ENCODE peak calls at places on chromosomes 4 and X, in nine cellular contexts. One of them, this sample, is unnamed.

GRCh38 chr4:140595065-140595464 is 26.3 kb upstream of the UCP1 start:
- DNase-seq in heart left ventricle: no peak
- DNase-seq in tibial nerve: no peak
- DNase-seq in ovary: no peak
- DNase-seq in A549: peak
- DNase-seq in lower leg skin: no peak
- DNase-seq in transverse colon: peak
- DNase-seq in right lobe of liver: no peak
- DNase-seq in endothelial cell of umbilical vein: peak
- DNase-seq in this sample: no peak

GRCh38 chrX:48025561-48025960 is 18.8 kb downstream of the SPACA5 start:
- DNase-seq in transverse colon: peak
- DNase-seq in tibial nerve: no peak
- DNase-seq in heart left ventricle: no peak
- DNase-seq in A549: peak
- DNase-seq in endothelial cell of umbilical vein: peak
- DNase-seq in lower leg skin: peak
- DNase-seq in ovary: no peak
- DNase-seq in right lobe of liver: no peak
- DNase-seq in this sample: peak

GRCh38 chr4:4426511-4427477 is 39.9 kb downstream of the NSG1 start:
- DNase-seq in right lobe of liver: no peak
- DNase-seq in lower leg skin: no peak
- DNase-seq in A549: no peak
- DNase-seq in transverse colon: no peak
- DNase-seq in heart left ventricle: no peak
- DNase-seq in tibial nerve: no peak
- DNase-seq in ovary: no peak
- DNase-seq in endothelial cell of umbilical vein: no peak
- DNase-seq in this sample: no peak

GRCh38 chrX:40952855-40953254 is 132.4 kb upstream of the USP9X start:
- DNase-seq in transverse colon: no peak
- DNase-seq in endothelial cell of umbilical vein: peak
- DNase-seq in lower leg skin: no peak
- DNase-seq in A549: no peak
- DNase-seq in ovary: no peak
- DNase-seq in right lobe of liver: no peak
- DNase-seq in heart left ventricle: no peak
- DNase-seq in tibial nerve: no peak
- DNase-seq in this sample: peak

GRCh38 chr4:8341691-8342090 is 72.1 kb downstream of the HTRA3 start:
- DNase-seq in ovary: peak
- DNase-seq in transverse colon: no peak
- DNase-seq in heart left ventricle: peak
- DNase-seq in endothelial cell of umbilical vein: no peak
- DNase-seq in A549: no peak
- DNase-seq in tibial nerve: no peak
- DNase-seq in lower leg skin: no peak
- DNase-seq in right lobe of liver: no peak
- DNase-seq in this sample: no peak

GRCh38 chrX:19174401-19175025 is 52.2 kb upstream of the ADGRG2 start:
- DNase-seq in tibial nerve: peak
- DNase-seq in endothelial cell of umbilical vein: peak
- DNase-seq in heart left ventricle: no peak
- DNase-seq in transverse colon: no peak
- DNase-seq in ovary: no peak
- DNase-seq in lower leg skin: no peak
- DNase-seq in right lobe of liver: no peak
- DNase-seq in A549: peak
- DNase-seq in this sample: no peak

GRCh38 chrX:45011597-45011996 is 138.6 kb downstream of the KDM6A start:
- DNase-seq in heart left ventricle: no peak
- DNase-seq in right lobe of liver: no peak
- DNase-seq in endothelial cell of umbilical vein: no peak
- DNase-seq in A549: no peak
- DNase-seq in ovary: no peak
- DNase-seq in tibial nerve: no peak
- DNase-seq in lower leg skin: no peak
- DNase-seq in transverse colon: no peak
- DNase-seq in this sample: no peak

GRCh38 chr4:186889876-186890643 is 166.4 kb upstream of the FAT1 start:
- DNase-seq in heart left ventricle: no peak
- DNase-seq in ovary: no peak
- DNase-seq in lower leg skin: no peak
- DNase-seq in transverse colon: no peak
- DNase-seq in endothelial cell of umbilical vein: no peak
- DNase-seq in tibial nerve: no peak
- DNase-seq in A549: no peak
- DNase-seq in right lobe of liver: no peak
- DNase-seq in this sample: no peak

GRCh38 chr4:28006021-28006420 is 1145.4 kb downstream of the STIM2 start:
- DNase-seq in endothelial cell of umbilical vein: no peak
- DNase-seq in right lobe of liver: no peak
- DNase-seq in transverse colon: no peak
- DNase-seq in A549: no peak
- DNase-seq in heart left ventricle: no peak
- DNase-seq in ovary: no peak
- DNase-seq in tibial nerve: no peak
- DNase-seq in lower leg skin: no peak
- DNase-seq in this sample: no peak

GRCh38 chr4:53507671-53508286 is 83.5 kb downstream of the LNX1 start:
- DNase-seq in lower leg skin: no peak
- DNase-seq in right lobe of liver: peak
- DNase-seq in ovary: no peak
- DNase-seq in tibial nerve: peak
- DNase-seq in transverse colon: no peak
- DNase-seq in endothelial cell of umbilical vein: peak
- DNase-seq in A549: no peak
- DNase-seq in heart left ventricle: peak
- DNase-seq in this sample: no peak

GRCh38 chr4:170089743-170090666 is at the start of gene AADAT:
- DNase-seq in endothelial cell of umbilical vein: peak
- DNase-seq in right lobe of liver: peak
- DNase-seq in ovary: peak
- DNase-seq in heart left ventricle: peak
- DNase-seq in A549: peak
- DNase-seq in tibial nerve: peak
- DNase-seq in lower leg skin: peak
- DNase-seq in transverse colon: peak
- DNase-seq in this sample: peak

GRCh38 chr4:173135241-173135847 is 33.3 kb upstream of the GALNT7 start:
- DNase-seq in lower leg skin: no peak
- DNase-seq in right lobe of liver: no peak
- DNase-seq in endothelial cell of umbilical vein: no peak
- DNase-seq in transverse colon: no peak
- DNase-seq in ovary: no peak
- DNase-seq in tibial nerve: no peak
- DNase-seq in A549: peak
- DNase-seq in heart left ventricle: no peak
- DNase-seq in this sample: peak

GRCh38 chrX:83469551-83469950 is 38.5 kb upstream of the POU3F4 start:
- DNase-seq in endothelial cell of umbilical vein: no peak
- DNase-seq in ovary: no peak
- DNase-seq in right lobe of liver: peak
- DNase-seq in lower leg skin: no peak
- DNase-seq in A549: peak
- DNase-seq in transverse colon: peak
- DNase-seq in tibial nerve: no peak
- DNase-seq in heart left ventricle: no peak
- DNase-seq in this sample: peak
- TF ChIP-seq CTCF in endothelial cell of umbilical vein: no peak
- TF ChIP-seq CTCF in ovary: no peak
- TF ChIP-seq CTCF in right lobe of liver: peak
- TF ChIP-seq CTCF in lower leg skin: no peak
- TF ChIP-seq CTCF in A549: no peak
- TF ChIP-seq CTCF in transverse colon: no peak
- TF ChIP-seq CTCF in tibial nerve: no peak
- TF ChIP-seq CTCF in heart left ventricle: no peak
- TF ChIP-seq CTCF in this sample: peak

GRCh38 chr4:6473264-6474052 is 1.0 kb upstream of the PPP2R2C start:
- DNase-seq in ovary: no peak
- DNase-seq in heart left ventricle: no peak
- DNase-seq in transverse colon: no peak
- DNase-seq in endothelial cell of umbilical vein: no peak
- DNase-seq in A549: no peak
- DNase-seq in right lobe of liver: no peak
- DNase-seq in tibial nerve: no peak
- DNase-seq in lower leg skin: peak
- DNase-seq in this sample: no peak

GRCh38 chr4:6471303-6472007 is 959 bp downstream of the PPP2R2C start:
- DNase-seq in transverse colon: no peak
- DNase-seq in right lobe of liver: no peak
- DNase-seq in lower leg skin: peak
- DNase-seq in A549: peak
- DNase-seq in ovary: no peak
- DNase-seq in tibial nerve: no peak
- DNase-seq in heart left ventricle: no peak
- DNase-seq in endothelial cell of umbilical vein: no peak
- DNase-seq in this sample: no peak

GRCh38 chr4:6470502-6471302 is 1.7 kb downstream of the PPP2R2C start:
- DNase-seq in endothelial cell of umbilical vein: peak
- DNase-seq in A549: peak
- DNase-seq in ovary: peak
- DNase-seq in heart left ventricle: peak
- DNase-seq in tibial nerve: no peak
- DNase-seq in right lobe of liver: peak
- DNase-seq in lower leg skin: peak
- DNase-seq in transverse colon: no peak
- DNase-seq in this sample: peak

GRCh38 chr4:6472387-6473263 is at the start of gene PPP2R2C:
- DNase-seq in right lobe of liver: no peak
- DNase-seq in heart left ventricle: no peak
- DNase-seq in lower leg skin: peak
- DNase-seq in endothelial cell of umbilical vein: no peak
- DNase-seq in transverse colon: no peak
- DNase-seq in ovary: no peak
- DNase-seq in tibial nerve: no peak
- DNase-seq in A549: peak
- DNase-seq in this sample: no peak

DNA sequence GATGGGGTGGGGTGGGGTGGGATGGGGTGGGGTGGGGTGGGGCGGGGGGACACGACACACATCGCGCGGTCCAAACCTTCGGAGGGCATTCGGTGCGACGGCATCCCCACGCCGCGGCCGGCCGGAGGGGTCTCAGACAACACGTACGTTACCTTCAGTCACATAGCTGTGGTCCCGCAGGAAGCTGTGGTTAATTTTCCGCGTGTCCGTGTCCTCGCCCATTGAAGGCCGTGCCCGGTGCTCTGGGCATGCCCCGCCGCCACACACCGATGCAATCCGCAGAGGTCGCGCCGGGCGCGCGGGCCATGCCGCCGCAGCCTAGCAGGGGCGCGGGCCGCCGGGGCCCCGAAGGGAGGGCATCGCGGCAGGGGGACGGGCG is 417 bp downstream of the PPP2R2C start:
- DNase-seq in transverse colon: no peak
- DNase-seq in heart left ventricle: no peak
- DNase-seq in endothelial cell of umbilical vein: no peak
- DNase-seq in right lobe of liver: no peak
- DNase-seq in tibial nerve: no peak
- DNase-seq in ovary: no peak
- DNase-seq in lower leg skin: peak
- DNase-seq in A549: no peak
- DNase-seq in this sample: no peak
- H3K4me3 ChIP-seq in transverse colon: no peak
- H3K4me3 ChIP-seq in heart left ventricle: no peak
- H3K4me3 ChIP-seq in endothelial cell of umbilical vein: no peak
- H3K4me3 ChIP-seq in right lobe of liver: no peak
- H3K4me3 ChIP-seq in tibial nerve: peak
- H3K4me3 ChIP-seq in ovary: peak
- H3K4me3 ChIP-seq in lower leg skin: no peak
- H3K4me3 ChIP-seq in A549: peak
- H3K4me3 ChIP-seq in this sample: no peak

DNA sequence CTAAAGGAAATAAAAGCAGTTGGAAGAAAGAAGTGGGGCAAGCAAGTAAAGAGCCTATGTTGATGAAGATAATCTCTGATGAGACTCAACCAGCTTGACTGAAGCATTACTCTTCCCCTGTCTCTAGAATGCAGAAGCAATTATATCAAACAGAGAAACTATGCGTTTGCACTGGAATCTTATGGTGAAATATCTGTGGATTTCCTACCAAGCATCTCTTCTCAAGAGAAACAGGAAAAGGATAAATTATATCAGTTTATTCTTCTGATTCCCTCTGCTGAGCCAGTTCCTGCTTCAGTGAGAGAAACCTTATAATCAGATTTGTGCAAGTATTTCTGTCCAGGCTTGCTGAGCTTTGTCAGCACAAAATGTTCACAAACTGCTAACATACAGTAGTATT is 316.7 kb upstream of the SLC7A11 start:
- DNase-seq in transverse colon: no peak
- DNase-seq in ovary: no peak
- DNase-seq in right lobe of liver: no peak
- DNase-seq in lower leg skin: no peak
- DNase-seq in tibial nerve: no peak
- DNase-seq in endothelial cell of umbilical vein: no peak
- DNase-seq in A549: no peak
- DNase-seq in heart left ventricle: no peak
- DNase-seq in this sample: no peak
- TF ChIP-seq POLR2A in transverse colon: no peak
- TF ChIP-seq POLR2A in ovary: no peak
- TF ChIP-seq POLR2A in right lobe of liver: no peak
- TF ChIP-seq POLR2A in lower leg skin: no peak
- TF ChIP-seq POLR2A in tibial nerve: no peak
- TF ChIP-seq POLR2A in endothelial cell of umbilical vein: no peak
- TF ChIP-seq POLR2A in A549: no peak
- TF ChIP-seq POLR2A in heart left ventricle: no peak
- TF ChIP-seq POLR2A in this sample: no peak

GRCh38 chr4:41696131-41696530 is 52.4 kb downstream of the PHOX2B start:
- DNase-seq in ovary: no peak
- DNase-seq in A549: no peak
- DNase-seq in transverse colon: no peak
- DNase-seq in heart left ventricle: no peak
- DNase-seq in endothelial cell of umbilical vein: no peak
- DNase-seq in tibial nerve: no peak
- DNase-seq in lower leg skin: no peak
- DNase-seq in right lobe of liver: no peak
- DNase-seq in this sample: peak

GRCh38 chr4:41687971-41688370 is 60.6 kb downstream of the PHOX2B start:
- DNase-seq in heart left ventricle: no peak
- DNase-seq in right lobe of liver: no peak
- DNase-seq in endothelial cell of umbilical vein: no peak
- DNase-seq in ovary: no peak
- DNase-seq in tibial nerve: no peak
- DNase-seq in transverse colon: no peak
- DNase-seq in A549: no peak
- DNase-seq in lower leg skin: no peak
- DNase-seq in this sample: no peak

GRCh38 chr4:41696768-41697167 is 51.8 kb downstream of the PHOX2B start:
- DNase-seq in right lobe of liver: no peak
- DNase-seq in heart left ventricle: no peak
- DNase-seq in ovary: no peak
- DNase-seq in lower leg skin: no peak
- DNase-seq in transverse colon: no peak
- DNase-seq in endothelial cell of umbilical vein: no peak
- DNase-seq in A549: no peak
- DNase-seq in tibial nerve: no peak
- DNase-seq in this sample: no peak

GRCh38 chr4:41692717-41693345 is 55.7 kb downstream of the PHOX2B start:
- DNase-seq in right lobe of liver: peak
- DNase-seq in ovary: peak
- DNase-seq in lower leg skin: no peak
- DNase-seq in endothelial cell of umbilical vein: peak
- DNase-seq in transverse colon: peak
- DNase-seq in A549: peak
- DNase-seq in tibial nerve: no peak
- DNase-seq in heart left ventricle: no peak
- DNase-seq in this sample: peak

GRCh38 chr4:41693629-41694028 is 54.9 kb downstream of the PHOX2B start:
- DNase-seq in lower leg skin: no peak
- DNase-seq in heart left ventricle: no peak
- DNase-seq in A549: peak
- DNase-seq in tibial nerve: no peak
- DNase-seq in right lobe of liver: no peak
- DNase-seq in transverse colon: no peak
- DNase-seq in endothelial cell of umbilical vein: peak
- DNase-seq in ovary: no peak
- DNase-seq in this sample: peak
- TF ChIP-seq CTCF in lower leg skin: no peak
- TF ChIP-seq CTCF in heart left ventricle: peak
- TF ChIP-seq CTCF in A549: peak
- TF ChIP-seq CTCF in tibial nerve: peak
- TF ChIP-seq CTCF in right lobe of liver: peak
- TF ChIP-seq CTCF in transverse colon: peak
- TF ChIP-seq CTCF in endothelial cell of umbilical vein: peak
- TF ChIP-seq CTCF in ovary: no peak
- TF ChIP-seq CTCF in this sample: peak